ENCODE peak calls at places on chromosomes 5 and 9, in nine cellular contexts. I is retina; Y is stimulated activated naive CD8-positive, alpha-beta T cell treated with anti-CD3 and anti-CD28 coated beads, Interleukin-15, Interleukin-2, amounts not matched to agents 100 U/mL and 50 U/mL, for 24 hours; Q is NCI-H1092 treated with DMSO at 0.1 percent for 48 hours; E is brain microvascular endothelial cell; C is chondrocyte; P is pulmonary artery endothelial cell; G is activated T-cell treated with anti-CD3 and anti-CD28 coated beads for 1 hour; A is BJ. T is an unnamed sample.

GRCh38 chr5:168151041-168151440 is 140.4 kb upstream of the WWC1 start:
- DNase-seq in Q (no peak), A (no peak), C (no peak), G (no peak), I (no peak), P (no peak), E (no peak), Y (no peak), T (no peak)

GRCh38 chr9:75170898-75171360 is 82.6 kb downstream of the OSTF1 start:
- DNase-seq in Q (no peak), E (peak; percentile 85), Y (no peak), C (no peak), P (no peak), G (no peak), A (no peak), I (no peak), T (no peak)

GRCh38 chr9:107712390-107712789 is 222.8 kb upstream of the KLF4 start:
- DNase-seq in G (no peak), Q (no peak), C (no peak), Y (no peak), E (peak; percentile 56), P (no peak), I (no peak), A (no peak), T (no peak)

GRCh38 chr5:181243521-181244307 is at the start of gene RACK1:
- DNase-seq in E (peak; percentile 88), A (peak; percentile 51), I (peak; percentile 99), Y (peak; percentile 88), G (peak; percentile 84), Q (no peak), C (no peak), P (peak; percentile 67), T (peak; percentile 95)

GRCh38 chr5:133610489-133611356 is 1.6 kb downstream of the FSTL4 start:
- DNase-seq in Y (peak; percentile 57), Q (peak; percentile 35), C (no peak), A (no peak), I (no peak), G (peak; percentile 14), P (no peak), E (peak; percentile 8), T (peak; percentile 11)

GRCh38 chr9:34989946-34990635 is 546 bp downstream of the DNAJB5 start:
- DNase-seq in A (no peak), Y (peak; percentile 55), I (peak; percentile 71), G (peak; percentile 21), E (no peak), Q (peak; percentile 55), C (no peak), P (no peak), T (no peak)

GRCh38 chr5:74259572-74259971 is 381.0 kb downstream of the ENC1 start:
- DNase-seq in G (no peak), E (no peak), P (no peak), Q (no peak), C (no peak), Y (no peak), I (no peak), A (no peak), T (no peak)

GRCh38 chr9:419571-420156 is 205.0 kb downstream of the DOCK8 start:
- DNase-seq in A (peak; percentile 79), E (peak; percentile 12), C (no peak), Q (no peak), G (no peak), I (no peak), Y (no peak), P (no peak), T (no peak)

GRCh38 chr9:32350682-32351081 is 33.8 kb upstream of the ACO1 start:
- DNase-seq in E (no peak), P (no peak), C (no peak), I (no peak), Y (no peak), G (no peak), A (no peak), Q (peak; percentile 23), T (no peak)

GRCh38 chr5:136193396-136193935 is 504 bp upstream of the SMIM32 start:
- DNase-seq in C (no peak), P (no peak), I (no peak), Q (no peak), A (no peak), Y (no peak), G (no peak), E (no peak), T (no peak)

GRCh38 chr5:127400946-127401670 is 110.5 kb downstream of the MEGF10 start:
- DNase-seq in C (no peak), P (no peak), Q (no peak), G (no peak), Y (no peak), E (peak; percentile 36), A (no peak), I (no peak), T (no peak)

GRCh38 chr5:135944967-135945560 is 9.7 kb downstream of the LECT2 start:
- DNase-seq in A (peak; percentile 23), C (no peak), P (peak; percentile 43), I (peak; percentile 46), Y (peak; percentile 27), Q (peak; percentile 61), E (peak; percentile 78), G (no peak), T (no peak)

GRCh38 chr9:134658378-134658955 is 16.9 kb downstream of the COL5A1 start:
- DNase-seq in E (no peak), C (peak; percentile 79), A (no peak), Y (no peak), I (no peak), G (no peak), P (no peak), Q (no peak), T (no peak)

GRCh38 chr9:136952354-136952855 is 332 bp downstream of the LCN12 start:
- DNase-seq in P (no peak), E (no peak), C (no peak), G (no peak), Y (no peak), I (no peak), Q (no peak), A (no peak), T (no peak)

GRCh38 chr5:55903121-55903701 is 52.1 kb downstream of the IL31RA start:
- DNase-seq in A (no peak), Q (no peak), C (no peak), G (peak; percentile 29), Y (peak; percentile 87), E (peak; percentile 69), P (no peak), I (no peak), T (peak; percentile 21)

GRCh38 chr9:3971391-3972082 is 328.3 kb downstream of the GLIS3 start:
- DNase-seq in G (no peak), Y (no peak), P (no peak), Q (no peak), C (no peak), I (no peak), E (no peak), A (no peak), T (no peak)

GRCh38 chr9:7592321-7593319 is 207.0 kb downstream of the DMAC1 start:
- DNase-seq in P (no peak), A (no peak), Y (no peak), E (no peak), C (no peak), G (no peak), I (no peak), Q (no peak), T (no peak)

GRCh38 chr5:932628-933250 is 40.1 kb downstream of the TRIP13 start:
- DNase-seq in C (no peak), Y (no peak), P (no peak), A (no peak), I (no peak), Q (no peak), G (no peak), E (no peak), T (no peak)

GRCh38 chr9:88820055-88820454 is 171.2 kb upstream of the S1PR3 start:
- DNase-seq in I (no peak), A (no peak), E (no peak), C (no peak), Y (no peak), Q (no peak), G (no peak), P (no peak), T (no peak)

GRCh38 chr9:70485273-70485858 is 70.9 kb upstream of the KLF9 start:
- DNase-seq in E (peak; percentile 43), P (no peak), Y (no peak), G (no peak), I (no peak), A (no peak), Q (no peak), C (no peak), T (no peak)

GRCh38 chr9:101601904-101602765 is 7.4 kb upstream of the PPP3R2 start:
- DNase-seq in P (no peak), A (no peak), Y (no peak), I (peak; percentile 71), Q (peak; percentile 71), E (peak; percentile 37), C (no peak), G (no peak), T (no peak)

GRCh38 chr5:175214152-175214551 is 229.8 kb downstream of the DRD1 start:
- DNase-seq in G (no peak), C (no peak), E (peak; percentile 79), Q (no peak), P (no peak), A (no peak), I (no peak), Y (no peak), T (no peak)